ENCODE peak calls at places on chromosomes 16 and 17, in seven cellular contexts. F is tibial nerve; M is tibial artery; O is CD4-positive, CD25-positive, alpha-beta regulatory T cell; P is sigmoid colon; D is K562; U is upper lobe of right lung. V is an unnamed sample. For H3K4me1, the result is how much of the 10 kb centered on the place peaks cover.

GRCh38 chr16:85350973-85351372 is 238.7 kb upstream of the CIBAR2 start:
- DNase-seq in F (peak), M (peak), O (no peak), P (peak), D (no peak), U (peak), V (peak)

GRCh38 chr16:69397821-69398521 is 12.2 kb upstream of the TERF2 start:
- DNase-seq in F (no peak), M (peak), O (no peak), P (no peak), D (no peak), U (no peak), V (no peak)

GRCh38 chr16:23082161-23082788 is 67.0 kb downstream of the USP31 start:
- DNase-seq in F (no peak), M (no peak), O (no peak), P (no peak), D (no peak), U (no peak), V (no peak)

GRCh38 chr17:11598274-11599221 is at the start of gene DNAH9:
- DNase-seq in F (peak), M (peak), O (no peak), P (peak), D (peak), U (peak), V (peak)

GRCh38 chr17:66689192-66689591 is 145.7 kb upstream of the CACNG5 start:
- DNase-seq in F (no peak), M (no peak), O (no peak), P (no peak), D (no peak), U (no peak), V (no peak)

GRCh38 chr16:35188288-35189155 is 1729.1 kb downstream of the TP53TG3F start:
- DNase-seq in F (no peak), M (no peak), O (no peak), P (no peak), D (no peak), U (peak), V (no peak)

GRCh38 chr17:35376245-35376644 is 2.8 kb upstream of the SLFN11 start:
- DNase-seq in F (no peak), M (no peak), O (no peak), P (no peak), D (no peak), U (no peak), V (no peak)

GRCh38 chr17:36525113-36525512 is 9.6 kb downstream of the MYO19 start:
- DNase-seq in F (no peak), M (no peak), O (no peak), P (no peak), D (no peak), U (no peak), V (no peak)

GRCh38 chr17:14747576-14747940 is 446.7 kb downstream of the HS3ST3B1 start:
- DNase-seq in F (no peak), M (no peak), O (no peak), P (no peak), D (no peak), U (no peak), V (no peak)

GRCh38 chr16:58339452-58339938 is 44.7 kb upstream of the PRSS54 start:
- DNase-seq in F (no peak), M (no peak), O (no peak), P (no peak), D (no peak), U (no peak), V (no peak)

GRCh38 chr17:10290046-10290445 is 82.8 kb downstream of the MYH13 start:
- DNase-seq in F (no peak), M (no peak), O (no peak), P (no peak), D (no peak), U (no peak), V (no peak)

GRCh38 chr16:50539053-50539615 is 9.1 kb upstream of the NKD1 start:
- DNase-seq in F (no peak), M (no peak), O (no peak), P (no peak), D (no peak), U (no peak), V (no peak)

GRCh38 chr17:62658136-62658535 is 30.7 kb downstream of the MRC2 start:
- DNase-seq in F (no peak), M (no peak), O (no peak), P (no peak), D (no peak), U (peak), V (no peak)

GRCh38 chr17:72349508-72350472 is 229.0 kb downstream of the SOX9 start:
- DNase-seq in F (no peak), M (no peak), O (no peak), P (no peak), D (no peak), U (no peak), V (no peak)

GRCh38 chr17:58658804-58659713 is 32.8 kb downstream of the TEX14 start:
- DNase-seq in F (peak), M (peak), O (peak), P (peak), D (peak), U (peak), V (peak)

GRCh38 chr16:30010817-30011504 is at the start of gene DOC2A:
- DNase-seq in F (no peak), M (no peak), O (no peak), P (no peak), D (peak), U (no peak), V (no peak)

GRCh38 chr16:30535106-30535776 is 583 bp upstream of the ZNF747 start:
- DNase-seq in F (no peak), M (no peak), O (peak), P (no peak), D (no peak), U (no peak), V (no peak)

GRCh38 chr17:49565948-49566491 is 9.7 kb upstream of the NXPH3 start:
- DNase-seq in F (peak), M (peak), O (no peak), P (peak), D (no peak), U (peak), V (peak)

GRCh38 chr17:1643293-1643998 is 2.1 kb downstream of the SCARF1 start:
- DNase-seq in F (no peak), M (no peak), O (peak), P (no peak), D (no peak), U (peak), V (no peak)

GRCh38 chr16:80233097-80233835 is 307.5 kb upstream of the DYNLRB2 start:
- DNase-seq in F (no peak), M (no peak), O (no peak), P (no peak), D (no peak), U (no peak), V (no peak)

GRCh38 chr17:4808378-4808767 is 1.4 kb downstream of the PLD2 start:
- DNase-seq in F (no peak), M (no peak), O (no peak), P (peak), D (no peak), U (peak), V (no peak)

GRCh38 chr17:10171057-10171456 is 27.3 kb downstream of the GAS7 start:
- DNase-seq in F (no peak), M (peak), O (no peak), P (peak), D (no peak), U (no peak), V (no peak)

GRCh38 chr17:82458885-82459424 is 414 bp downstream of the NARF start:
- DNase-seq in F (no peak), M (no peak), O (peak), P (peak), D (no peak), U (no peak), V (no peak)

GRCh38 chr17:48995332-48995870 is 1.8 kb upstream of the IGF2BP1 start:
- DNase-seq in F (no peak), M (no peak), O (no peak), P (no peak), D (peak), U (no peak), V (no peak)

GRCh38 chr16:49858200-49859129 is 2.6 kb upstream of the ZNF423 start:
- DNase-seq in F (peak), M (peak), O (no peak), P (peak), D (peak), U (peak), V (peak)

GRCh38 chr16:84785843-84786538 is 33.8 kb upstream of the CRISPLD2 start:
- DNase-seq in F (no peak), M (no peak), O (no peak), P (peak), D (no peak), U (peak), V (no peak)

GRCh38 chr17:61338000-61338864 is 61.4 kb upstream of the TBX2 start:
- DNase-seq in F (no peak), M (no peak), O (no peak), P (no peak), D (no peak), U (no peak), V (no peak)

GRCh38 chr17:78317817-78318400 is 42.0 kb downstream of the SOCS3 start:
- DNase-seq in F (no peak), M (no peak), O (no peak), P (peak), D (no peak), U (no peak), V (no peak)

GRCh38 chr17:27477971-27478684 is 21.9 kb downstream of the KSR1 start:
- DNase-seq in F (no peak), M (no peak), O (no peak), P (no peak), D (no peak), U (no peak), V (no peak)

GRCh38 chr16:70418993-70419318 is 19.9 kb downstream of the ST3GAL2 start:
- DNase-seq in F (no peak), M (no peak), O (no peak), P (no peak), D (no peak), U (no peak), V (no peak)

GRCh38 chr16:27325736-27326135 is 12.0 kb downstream of the IL4R start:
- DNase-seq in F (no peak), M (no peak), O (no peak), P (peak), D (no peak), U (no peak), V (no peak)

GRCh38 chr17:47949197-47949759 is 7.9 kb downstream of the PNPO start:
- DNase-seq in F (peak), M (peak), O (peak), P (peak), D (peak), U (peak), V (peak)

GRCh38 chr17:47949951-47950350 is 7.7 kb downstream of the PRR15L start:
- DNase-seq in F (no peak), M (no peak), O (no peak), P (no peak), D (no peak), U (no peak), V (no peak)

GRCh38 chr17:47946929-47947397 is 5.6 kb downstream of the PNPO start:
- DNase-seq in F (peak), M (peak), O (peak), P (no peak), D (peak), U (peak), V (peak)

GRCh38 chr17:47950448-47950847 is 7.2 kb downstream of the PRR15L start:
- DNase-seq in F (no peak), M (no peak), O (no peak), P (no peak), D (no peak), U (no peak), V (no peak)

GRCh38 chr17:47948706-47949196 is 7.4 kb downstream of the PNPO start:
- DNase-seq in F (no peak), M (no peak), O (no peak), P (no peak), D (no peak), U (no peak), V (no peak)
- H3K27ac ChIP-seq in F (no peak), M (peak), O (no peak), P (peak), D (no peak), U (peak), V (no peak)

GRCh38 chr17:42568341-42569111 is 1.6 kb downstream of the MLX start:
- DNase-seq in F (no peak), M (no peak), O (no peak), P (peak), D (no peak), U (peak), V (no peak)
- H3K4me1 ChIP-seq in F (under half), M (under half), O (under half), P (under half), D (under half), U (under half), V (under half)

GRCh38 chr17:21030375-21030774 is 12.4 kb downstream of the USP22 start:
- DNase-seq in F (no peak), M (no peak), O (no peak), P (no peak), D (no peak), U (no peak), V (no peak)
- H3K27ac ChIP-seq in F (no peak), M (no peak), O (no peak), P (peak), D (no peak), U (no peak), V (no peak)

GRCh38 chr16:73065617-73066313 is 17.8 kb upstream of the ZFHX3 start:
- DNase-seq in F (peak), M (peak), O (no peak), P (peak), D (no peak), U (peak), V (no peak)
- H3K4me1 ChIP-seq in F (under half), M (half or more), O (under half), P (under half), D (under half), U (half or more), V (under half)

GRCh38 chr16:20878682-20879147 is 21.4 kb downstream of the DCUN1D3 start:
- DNase-seq in F (no peak), M (no peak), O (no peak), P (no peak), D (no peak), U (no peak), V (no peak)
- H3K27ac ChIP-seq in F (peak), M (peak), O (no peak), P (peak), D (no peak), U (peak), V (peak)

DNA sequence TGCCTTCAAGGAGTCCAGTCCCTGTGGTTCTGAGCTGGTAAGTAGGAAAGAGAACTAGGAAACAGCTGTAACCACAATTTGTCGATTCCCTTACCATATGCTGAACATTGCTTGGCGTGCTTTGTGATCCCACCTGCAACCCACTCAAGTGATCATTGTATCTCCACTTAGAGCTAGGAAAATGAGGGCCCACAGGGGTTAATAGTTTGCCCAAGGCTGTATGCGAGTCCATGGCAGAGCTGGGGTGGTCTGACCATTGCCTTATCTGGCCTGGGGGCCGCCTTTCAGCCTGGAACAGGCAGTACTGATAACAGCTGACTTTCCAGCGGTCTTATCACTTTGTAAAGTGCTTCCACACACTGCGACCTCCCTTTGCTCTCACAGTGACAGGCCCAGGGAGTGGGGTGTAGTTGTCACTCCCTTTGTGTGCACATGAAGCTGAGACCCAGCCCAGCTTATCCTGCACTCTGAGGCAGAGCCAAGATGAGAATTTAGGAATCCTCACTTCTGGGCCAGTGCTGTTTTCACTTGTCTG is 9.8 kb downstream of the MYL4 start:
- DNase-seq in F (no peak), M (no peak), O (no peak), P (no peak), D (peak), U (no peak), V (no peak)
- H3K4me1 ChIP-seq in F (under half), M (under half), O (under half), P (under half), D (under half), U (under half), V (under half)

DNA sequence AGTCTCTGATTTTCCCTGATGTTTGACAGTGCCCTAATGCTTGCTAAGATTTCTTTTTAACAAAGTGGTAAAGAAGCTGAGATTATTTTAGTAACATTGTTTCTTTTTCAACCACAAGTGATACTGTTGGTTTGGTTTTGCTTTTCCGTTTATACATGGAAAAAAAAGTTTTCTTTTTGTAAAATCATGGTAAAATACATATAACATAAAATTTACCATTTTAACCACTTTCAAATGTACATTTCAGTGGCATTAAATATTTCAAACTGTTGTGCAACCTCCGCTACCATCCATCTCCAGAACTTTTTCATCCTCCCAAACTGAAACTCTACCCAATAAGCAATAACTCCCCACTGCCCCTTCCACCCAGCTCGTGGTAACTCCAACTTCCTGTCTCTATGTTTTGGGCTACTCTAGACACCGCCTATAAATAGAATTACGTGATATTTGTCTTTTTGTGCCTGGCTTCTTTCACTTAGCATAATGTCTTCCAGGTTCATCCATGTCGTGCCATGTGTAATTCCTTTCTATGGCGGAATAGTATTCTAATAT is 4.6 kb downstream of the CIITA start:
- DNase-seq in F (no peak), M (no peak), O (no peak), P (no peak), D (no peak), U (no peak), V (no peak)
- H3K27ac ChIP-seq in F (no peak), M (no peak), O (no peak), P (no peak), D (no peak), U (no peak), V (no peak)

DNA sequence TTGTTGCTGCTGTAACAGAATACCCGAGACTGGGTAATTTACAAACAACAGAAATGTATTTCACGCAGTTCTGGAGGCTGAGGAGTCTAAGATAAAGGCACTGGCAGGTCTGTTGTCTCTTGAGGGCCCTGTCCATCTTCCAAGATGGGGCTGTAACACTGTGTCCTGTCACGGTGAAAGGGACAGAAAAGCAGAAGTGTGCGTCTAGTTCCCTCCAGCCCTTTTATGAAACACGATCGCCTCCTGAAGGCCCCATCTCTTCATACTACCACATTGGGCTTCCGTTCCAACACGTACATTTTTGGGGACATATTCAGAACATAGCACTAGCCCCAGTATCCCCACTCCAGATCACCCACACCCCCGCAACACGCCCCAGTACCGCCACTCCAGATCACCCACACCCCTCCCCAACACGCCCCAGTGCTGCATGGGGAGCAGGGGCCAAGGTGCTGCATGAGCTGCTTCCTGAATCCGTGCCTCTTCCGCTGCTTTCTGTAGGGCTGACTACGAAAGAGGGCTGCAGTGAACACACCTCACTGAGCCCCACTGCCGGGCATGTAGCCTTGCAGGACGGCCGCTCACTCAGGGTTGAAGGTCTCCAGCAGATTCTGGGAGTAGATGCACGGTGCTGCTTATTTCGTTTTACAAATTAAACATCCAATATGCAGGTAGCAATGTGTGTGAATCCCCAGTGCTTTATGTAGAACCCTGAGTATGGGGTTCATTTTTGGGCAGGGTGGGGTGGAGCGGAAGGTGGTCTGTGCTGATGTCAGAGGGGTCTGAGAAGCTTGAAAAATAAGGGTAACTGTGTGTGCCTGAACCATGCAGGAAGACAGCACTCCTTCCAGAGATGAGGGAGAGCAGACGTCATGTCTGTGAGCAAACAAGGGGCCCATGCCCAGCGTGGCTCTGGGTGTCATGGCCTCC is 92.0 kb downstream of the RPTOR start:
- DNase-seq in F (no peak), M (no peak), O (no peak), P (no peak), D (no peak), U (no peak), V (no peak)
- H3K4me1 ChIP-seq in F (under half), M (under half), O (under half), P (under half), D (under half), U (under half), V (under half)

GRCh38 chr16:8391219-8391757 is 199.0 kb downstream of the TMEM114 start:
- DNase-seq in F (no peak), M (no peak), O (no peak), P (no peak), D (no peak), U (no peak), V (no peak)
- H3K27ac ChIP-seq in F (no peak), M (no peak), O (no peak), P (no peak), D (no peak), U (no peak), V (no peak)